ENCODE peak calls at places on chromosomes 6 and 20, in nine cellular contexts. Y is tibial artery; I is psoas muscle; W is hepatocyte; H is testis; C is cardiac muscle cell; R is heart left ventricle; T is uterus; L is CD8-positive, alpha-beta T cell. Q is an unnamed sample.

GRCh38 chr6:157637941-157638340 is 185.1 kb upstream of the SNX9 start:
- DNase-seq in L (no peak), Y (no peak), R (no peak), W (no peak), I (no peak), H (no peak), C (no peak), T (no peak), Q (no peak)

GRCh38 chr20:35306931-35307517 is 14.8 kb upstream of the FAM83C start:
- DNase-seq in T (no peak), I (peak; percentile 60), H (peak; percentile 76), C (peak; percentile 84), R (peak; percentile 40), W (peak; percentile 85), L (no peak), Y (no peak), Q (no peak)

GRCh38 chr6:6684365-6684833 is 95.9 kb downstream of the LY86 start:
- DNase-seq in W (no peak), L (no peak), T (no peak), I (no peak), R (no peak), Y (no peak), H (no peak), C (no peak), Q (no peak)

GRCh38 chr6:96235927-96236326 is 220.2 kb downstream of the FUT9 start:
- DNase-seq in Y (no peak), L (no peak), C (no peak), I (no peak), W (no peak), H (no peak), R (no peak), T (no peak), Q (no peak)

GRCh38 chr6:3363296-3364025 is 93.4 kb downstream of the SLC22A23 start:
- DNase-seq in I (no peak), H (no peak), W (peak; percentile 71), T (no peak), R (no peak), C (no peak), L (no peak), Y (no peak), Q (no peak)

GRCh38 chr6:99330159-99330558 is 19.3 kb downstream of the FAXC start:
- DNase-seq in W (peak; percentile 82), T (no peak), L (peak; percentile 12), I (no peak), R (no peak), H (peak; percentile 72), Y (peak; percentile 44), C (peak; percentile 73), Q (peak; percentile 38)

GRCh38 chr6:63389191-63389844 is 69.5 kb upstream of the LGSN start:
- DNase-seq in C (no peak), H (peak; percentile 38), I (no peak), T (no peak), R (no peak), Y (no peak), L (no peak), W (no peak), Q (no peak)

GRCh38 chr6:56292505-56293181 is 45.3 kb upstream of the COL21A1 start:
- DNase-seq in R (peak; percentile 41), W (peak; percentile 76), C (peak; percentile 85), T (no peak), L (no peak), H (peak; percentile 53), I (no peak), Y (no peak), Q (peak; percentile 20)

GRCh38 chr6:163214259-163214658 is 200.3 kb upstream of the QKI start:
- DNase-seq in H (no peak), L (no peak), C (no peak), R (no peak), I (no peak), T (no peak), W (no peak), Y (no peak), Q (no peak)

GRCh38 chr6:163212123-163212522 is 202.4 kb upstream of the QKI start:
- DNase-seq in R (no peak), L (no peak), C (no peak), H (no peak), T (no peak), Y (no peak), W (no peak), I (no peak), Q (no peak)

GRCh38 chr6:163207984-163208383 is 206.5 kb upstream of the QKI start:
- DNase-seq in H (no peak), Y (no peak), R (no peak), T (no peak), C (no peak), I (no peak), L (no peak), W (no peak), Q (no peak)

GRCh38 chr6:163206196-163206595 is 208.3 kb upstream of the QKI start:
- DNase-seq in W (no peak), T (no peak), R (no peak), Y (no peak), H (no peak), C (no peak), I (no peak), L (no peak), Q (no peak)

GRCh38 chr6:163209005-163209404 is 205.5 kb upstream of the QKI start:
- DNase-seq in R (no peak), T (no peak), Y (no peak), L (no peak), W (no peak), C (no peak), I (no peak), H (no peak), Q (no peak)
- H3K4me3 ChIP-seq in R (peak overlapping the region; percentile 44), T (no peak overlapping the region), Y (no peak overlapping the region), L (no peak overlapping the region), W (no peak overlapping the region), C (peak overlapping the region; percentile 10), I (no peak overlapping the region), H (no peak overlapping the region), Q (no peak overlapping the region)

GRCh38 chr6:148952147-148953041 is 205.6 kb downstream of the UST start:
- DNase-seq in L (no peak), H (no peak), W (no peak), I (no peak), Y (no peak), R (no peak), T (no peak), C (peak; percentile 62), Q (no peak)

GRCh38 chr6:148951662-148952061 is 204.8 kb downstream of the UST start:
- DNase-seq in Y (no peak), C (no peak), T (no peak), I (no peak), L (no peak), R (no peak), W (no peak), H (no peak), Q (no peak)

GRCh38 chr6:148959008-148959407 is 212.2 kb downstream of the UST start:
- DNase-seq in C (peak; percentile 21), T (no peak), I (no peak), H (no peak), L (no peak), Y (no peak), W (no peak), R (no peak), Q (no peak)

GRCh38 chr6:148954934-148955915 is 208.4 kb downstream of the UST start:
- DNase-seq in C (peak; percentile 65), W (peak; percentile 44), R (no peak), L (no peak), Y (no peak), H (peak; percentile 22), T (no peak), I (no peak), Q (no peak)

DNA sequence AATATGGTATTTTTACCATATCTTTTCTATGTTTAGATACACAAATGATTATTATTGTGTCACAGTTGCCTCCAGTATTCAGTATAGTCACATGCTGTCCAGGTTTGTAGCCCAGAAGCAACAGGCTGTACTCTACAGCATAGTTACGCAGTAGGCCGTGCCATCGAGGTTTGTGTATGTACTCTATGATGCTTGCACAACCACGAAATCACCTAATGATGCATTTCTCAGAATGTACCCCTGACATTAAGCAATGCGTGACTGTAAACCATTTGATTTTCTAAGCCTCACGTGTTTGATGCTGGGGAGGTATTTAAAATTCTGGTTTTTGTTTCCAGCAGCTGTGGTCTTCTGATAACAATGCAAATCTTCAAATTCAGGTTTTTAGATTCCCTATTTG is 207.6 kb downstream of the UST start:
- DNase-seq in C (no peak), Y (no peak), W (no peak), R (no peak), H (no peak), I (no peak), L (no peak), T (no peak), Q (no peak)
- TF ChIP-seq CTCF in C (no peak), Y (no peak), W (no peak), R (no peak), H (no peak), I (no peak), L (no peak), T (no peak), Q (no peak)

GRCh38 chr6:71287926-71288227 is 734 bp upstream of the OGFRL1 start:
- DNase-seq in L (no peak), R (no peak), T (no peak), W (no peak), I (no peak), Y (no peak), C (no peak), H (no peak), Q (no peak)

GRCh38 chr6:71289039-71289801 is 609 bp downstream of the OGFRL1 start:
- DNase-seq in I (peak; percentile 28), L (no peak), H (peak; percentile 43), W (peak; percentile 52), R (peak; percentile 11), T (peak; percentile 36), Y (peak; percentile 26), C (peak; percentile 22), Q (no peak)

GRCh38 chr6:71284785-71285184 is 3.8 kb upstream of the OGFRL1 start:
- DNase-seq in L (no peak), H (peak; percentile 43), I (no peak), R (no peak), W (peak; percentile 24), T (no peak), Y (no peak), C (peak; percentile 34), Q (no peak)

GRCh38 chr6:71288228-71289038 is at the start of gene OGFRL1:
- DNase-seq in Y (peak; percentile 67), H (peak; percentile 74), I (peak; percentile 83), C (peak; percentile 81), L (peak; percentile 36), W (peak; percentile 91), R (peak; percentile 85), T (peak; percentile 76), Q (no peak)

DNA sequence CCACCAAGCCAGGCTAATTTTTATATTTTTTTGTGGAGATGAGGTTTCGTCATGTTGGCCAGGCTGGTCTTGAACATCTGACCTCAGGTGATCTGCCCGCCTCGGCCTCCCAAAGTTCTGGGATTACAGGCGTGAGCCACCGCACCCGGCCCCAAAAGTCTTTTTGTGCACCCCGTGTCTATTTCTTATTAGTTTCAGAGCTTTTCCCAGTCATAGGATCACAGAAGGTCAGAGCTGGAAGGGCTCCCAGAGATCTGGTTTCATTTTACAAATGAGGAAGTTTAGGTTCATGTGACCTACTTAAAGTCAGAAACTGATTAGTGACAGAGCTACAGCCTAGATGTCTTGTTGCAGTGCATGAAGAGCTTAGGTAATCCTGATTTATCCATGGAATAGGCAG is 1.6 kb upstream of the OGFRL1 start:
- DNase-seq in R (peak; percentile 25), C (no peak), L (no peak), H (peak; percentile 64), I (no peak), T (no peak), W (no peak), Y (peak; percentile 55), Q (no peak)
- H3K4me3 ChIP-seq in R (peak overlapping the region; percentile 91), C (no peak overlapping the region), L (no peak overlapping the region), H (no peak overlapping the region), I (no peak overlapping the region), T (no peak overlapping the region), W (no peak overlapping the region), Y (no peak overlapping the region), Q (no peak overlapping the region)

DNA sequence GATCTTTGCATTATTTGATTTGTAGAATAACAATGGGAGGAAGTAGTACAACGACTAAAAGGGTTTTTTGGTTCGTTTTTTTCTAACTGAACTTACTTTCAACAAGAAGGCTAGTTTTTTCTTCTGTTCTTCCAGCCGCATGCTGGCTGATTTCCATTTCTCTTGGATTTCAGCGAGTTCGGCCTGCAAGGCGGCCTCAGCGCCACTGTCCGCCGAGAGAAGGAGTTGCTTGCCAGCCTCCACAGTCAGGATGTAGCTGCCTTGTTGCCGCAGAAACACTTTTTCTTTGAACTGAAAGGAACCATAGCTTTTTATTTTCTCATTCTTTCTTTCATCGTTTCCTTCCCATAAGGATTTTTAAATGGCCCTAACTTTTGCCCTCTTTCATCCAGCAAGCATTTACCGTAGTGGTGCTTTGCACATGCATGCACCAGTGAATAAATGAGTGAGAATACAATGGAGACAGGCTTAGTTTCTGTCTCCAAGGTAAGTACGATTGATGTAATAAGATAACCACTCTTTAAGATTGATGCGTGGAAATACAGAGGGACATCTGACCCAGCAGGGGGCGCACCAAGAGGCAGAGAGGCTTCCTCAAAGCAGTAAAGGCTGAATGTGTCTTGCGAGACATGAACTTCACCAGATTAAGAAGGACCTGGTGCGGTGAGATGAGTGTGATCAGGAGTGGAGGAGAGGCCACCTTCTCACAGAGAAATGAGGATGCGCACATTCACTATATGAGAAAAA is 398.8 kb downstream of the ESR1 start:
- DNase-seq in R (no peak), C (peak; percentile 25), T (peak; percentile 72), W (peak; percentile 19), L (no peak), H (peak; percentile 54), Y (no peak), I (peak; percentile 23), Q (no peak)
- TF ChIP-seq CTCF in R (peak; percentile 44), C (peak; percentile 40), T (no peak), W (peak; percentile 23), L (peak; percentile 51), H (no peak), Y (peak; percentile 34), I (peak; percentile 36), Q (peak; percentile 51)